ENCODE peak calls at places on chromosome 2, in nine cellular contexts. One of them, this sample, is unnamed.

GRCh38 chr2:181106789-181107418 is 126.5 kb downstream of the UBE2E3 start:
- DNase-seq in activated T-helper 9 cell treated with anti-CD3 and anti-CD28 coated beads, Interleukin-2, amount 50 U/mL, for 16 hours: no peak
- DNase-seq in HCT116: peak; percentile 73
- DNase-seq in T-helper 2 cell: peak; percentile 88
- DNase-seq in AG08395: peak; percentile 72
- DNase-seq in left ventricle myocardium superior: no peak
- DNase-seq in stimulated activated CD4-positive, alpha-beta T cell treated with anti-CD3 and anti-CD28 coated beads, Interleukin-1b, Interleukin-23, amount 100 ng/mL, for 24 hours: no peak
- DNase-seq in NCI-H510A treated with DMSO at 0.1 percent for 48 hours: no peak
- DNase-seq in NCI-H345: no peak
- DNase-seq in this sample: no peak

GRCh38 chr2:47520825-47521665 is 118.1 kb downstream of the MSH2 start:
- DNase-seq in activated T-helper 9 cell treated with anti-CD3 and anti-CD28 coated beads, Interleukin-2, amount 50 U/mL, for 16 hours: peak; percentile 57
- DNase-seq in NCI-H345: peak; percentile 79
- DNase-seq in left ventricle myocardium superior: peak; percentile 60
- DNase-seq in NCI-H510A treated with DMSO at 0.1 percent for 48 hours: peak; percentile 91
- DNase-seq in AG08395: peak; percentile 48
- DNase-seq in T-helper 2 cell: peak; percentile 94
- DNase-seq in stimulated activated CD4-positive, alpha-beta T cell treated with anti-CD3 and anti-CD28 coated beads, Interleukin-1b, Interleukin-23, amount 100 ng/mL, for 24 hours: peak; percentile 60
- DNase-seq in HCT116: no peak
- DNase-seq in this sample: peak; percentile 84

GRCh38 chr2:224085246-224085645 is 46.2 kb upstream of the SERPINE2 start:
- DNase-seq in AG08395: peak; percentile 73
- DNase-seq in stimulated activated CD4-positive, alpha-beta T cell treated with anti-CD3 and anti-CD28 coated beads, Interleukin-1b, Interleukin-23, amount 100 ng/mL, for 24 hours: no peak
- DNase-seq in NCI-H510A treated with DMSO at 0.1 percent for 48 hours: no peak
- DNase-seq in left ventricle myocardium superior: no peak
- DNase-seq in T-helper 2 cell: no peak
- DNase-seq in activated T-helper 9 cell treated with anti-CD3 and anti-CD28 coated beads, Interleukin-2, amount 50 U/mL, for 16 hours: no peak
- DNase-seq in HCT116: peak; percentile 56
- DNase-seq in NCI-H345: no peak
- DNase-seq in this sample: no peak

GRCh38 chr2:239464166-239465016 is 63.6 kb upstream of the HDAC4 start:
- DNase-seq in AG08395: no peak
- DNase-seq in activated T-helper 9 cell treated with anti-CD3 and anti-CD28 coated beads, Interleukin-2, amount 50 U/mL, for 16 hours: no peak
- DNase-seq in left ventricle myocardium superior: no peak
- DNase-seq in HCT116: no peak
- DNase-seq in T-helper 2 cell: no peak
- DNase-seq in stimulated activated CD4-positive, alpha-beta T cell treated with anti-CD3 and anti-CD28 coated beads, Interleukin-1b, Interleukin-23, amount 100 ng/mL, for 24 hours: no peak
- DNase-seq in NCI-H510A treated with DMSO at 0.1 percent for 48 hours: no peak
- DNase-seq in NCI-H345: no peak
- DNase-seq in this sample: peak; percentile 61

GRCh38 chr2:197804758-197805597 is 585 bp downstream of the PLCL1 start:
- DNase-seq in activated T-helper 9 cell treated with anti-CD3 and anti-CD28 coated beads, Interleukin-2, amount 50 U/mL, for 16 hours: peak; percentile 28
- DNase-seq in AG08395: peak; percentile 19
- DNase-seq in NCI-H510A treated with DMSO at 0.1 percent for 48 hours: no peak
- DNase-seq in HCT116: no peak
- DNase-seq in stimulated activated CD4-positive, alpha-beta T cell treated with anti-CD3 and anti-CD28 coated beads, Interleukin-1b, Interleukin-23, amount 100 ng/mL, for 24 hours: no peak
- DNase-seq in NCI-H345: peak; percentile 34
- DNase-seq in left ventricle myocardium superior: peak; percentile 54
- DNase-seq in T-helper 2 cell: peak; percentile 56
- DNase-seq in this sample: peak; percentile 74

GRCh38 chr2:12493031-12493513 is 223.7 kb upstream of the TRIB2 start:
- DNase-seq in T-helper 2 cell: peak; percentile 68
- DNase-seq in stimulated activated CD4-positive, alpha-beta T cell treated with anti-CD3 and anti-CD28 coated beads, Interleukin-1b, Interleukin-23, amount 100 ng/mL, for 24 hours: no peak
- DNase-seq in AG08395: peak; percentile 46
- DNase-seq in NCI-H510A treated with DMSO at 0.1 percent for 48 hours: no peak
- DNase-seq in NCI-H345: no peak
- DNase-seq in HCT116: no peak
- DNase-seq in left ventricle myocardium superior: peak; percentile 47
- DNase-seq in activated T-helper 9 cell treated with anti-CD3 and anti-CD28 coated beads, Interleukin-2, amount 50 U/mL, for 16 hours: peak; percentile 19
- DNase-seq in this sample: peak; percentile 55

GRCh38 chr2:8677646-8678592 is 3.9 kb upstream of the ID2 start:
- DNase-seq in NCI-H510A treated with DMSO at 0.1 percent for 48 hours: peak; percentile 75
- DNase-seq in NCI-H345: peak; percentile 80
- DNase-seq in stimulated activated CD4-positive, alpha-beta T cell treated with anti-CD3 and anti-CD28 coated beads, Interleukin-1b, Interleukin-23, amount 100 ng/mL, for 24 hours: no peak
- DNase-seq in AG08395: peak; percentile 35
- DNase-seq in T-helper 2 cell: peak; percentile 75
- DNase-seq in HCT116: peak; percentile 34
- DNase-seq in left ventricle myocardium superior: peak; percentile 67
- DNase-seq in activated T-helper 9 cell treated with anti-CD3 and anti-CD28 coated beads, Interleukin-2, amount 50 U/mL, for 16 hours: no peak
- DNase-seq in this sample: peak; percentile 69

GRCh38 chr2:126620302-126620701 is 35.7 kb upstream of the GYPC start:
- DNase-seq in AG08395: no peak
- DNase-seq in HCT116: no peak
- DNase-seq in stimulated activated CD4-positive, alpha-beta T cell treated with anti-CD3 and anti-CD28 coated beads, Interleukin-1b, Interleukin-23, amount 100 ng/mL, for 24 hours: no peak
- DNase-seq in T-helper 2 cell: no peak
- DNase-seq in NCI-H345: no peak
- DNase-seq in NCI-H510A treated with DMSO at 0.1 percent for 48 hours: no peak
- DNase-seq in activated T-helper 9 cell treated with anti-CD3 and anti-CD28 coated beads, Interleukin-2, amount 50 U/mL, for 16 hours: no peak
- DNase-seq in left ventricle myocardium superior: no peak
- DNase-seq in this sample: no peak

GRCh38 chr2:190017837-190018236 is 44.7 kb downstream of the MSTN start:
- DNase-seq in activated T-helper 9 cell treated with anti-CD3 and anti-CD28 coated beads, Interleukin-2, amount 50 U/mL, for 16 hours: no peak
- DNase-seq in AG08395: no peak
- DNase-seq in T-helper 2 cell: no peak
- DNase-seq in NCI-H510A treated with DMSO at 0.1 percent for 48 hours: no peak
- DNase-seq in HCT116: no peak
- DNase-seq in NCI-H345: no peak
- DNase-seq in left ventricle myocardium superior: no peak
- DNase-seq in stimulated activated CD4-positive, alpha-beta T cell treated with anti-CD3 and anti-CD28 coated beads, Interleukin-1b, Interleukin-23, amount 100 ng/mL, for 24 hours: no peak
- DNase-seq in this sample: no peak

GRCh38 chr2:118059919-118060478 is 28.3 kb upstream of the INSIG2 start:
- DNase-seq in activated T-helper 9 cell treated with anti-CD3 and anti-CD28 coated beads, Interleukin-2, amount 50 U/mL, for 16 hours: no peak
- DNase-seq in stimulated activated CD4-positive, alpha-beta T cell treated with anti-CD3 and anti-CD28 coated beads, Interleukin-1b, Interleukin-23, amount 100 ng/mL, for 24 hours: no peak
- DNase-seq in NCI-H345: no peak
- DNase-seq in T-helper 2 cell: peak; percentile 71
- DNase-seq in HCT116: no peak
- DNase-seq in AG08395: peak; percentile 77
- DNase-seq in NCI-H510A treated with DMSO at 0.1 percent for 48 hours: no peak
- DNase-seq in left ventricle myocardium superior: no peak
- DNase-seq in this sample: no peak

GRCh38 chr2:168220971-168221819 is 26.2 kb downstream of the STK39 start:
- DNase-seq in NCI-H345: no peak
- DNase-seq in left ventricle myocardium superior: no peak
- DNase-seq in NCI-H510A treated with DMSO at 0.1 percent for 48 hours: no peak
- DNase-seq in T-helper 2 cell: no peak
- DNase-seq in stimulated activated CD4-positive, alpha-beta T cell treated with anti-CD3 and anti-CD28 coated beads, Interleukin-1b, Interleukin-23, amount 100 ng/mL, for 24 hours: no peak
- DNase-seq in HCT116: no peak
- DNase-seq in AG08395: no peak
- DNase-seq in activated T-helper 9 cell treated with anti-CD3 and anti-CD28 coated beads, Interleukin-2, amount 50 U/mL, for 16 hours: no peak
- DNase-seq in this sample: no peak

GRCh38 chr2:30807249-30807648 is at the start of gene CAPN13:
- DNase-seq in stimulated activated CD4-positive, alpha-beta T cell treated with anti-CD3 and anti-CD28 coated beads, Interleukin-1b, Interleukin-23, amount 100 ng/mL, for 24 hours: no peak
- DNase-seq in NCI-H510A treated with DMSO at 0.1 percent for 48 hours: peak; percentile 92
- DNase-seq in AG08395: no peak
- DNase-seq in activated T-helper 9 cell treated with anti-CD3 and anti-CD28 coated beads, Interleukin-2, amount 50 U/mL, for 16 hours: no peak
- DNase-seq in T-helper 2 cell: no peak
- DNase-seq in NCI-H345: no peak
- DNase-seq in left ventricle myocardium superior: no peak
- DNase-seq in HCT116: peak; percentile 32
- DNase-seq in this sample: no peak

GRCh38 chr2:53460347-53460746 is 307.3 kb upstream of the CHAC2 start:
- DNase-seq in left ventricle myocardium superior: peak; percentile 33
- DNase-seq in NCI-H345: peak; percentile 49
- DNase-seq in HCT116: no peak
- DNase-seq in activated T-helper 9 cell treated with anti-CD3 and anti-CD28 coated beads, Interleukin-2, amount 50 U/mL, for 16 hours: no peak
- DNase-seq in AG08395: no peak
- DNase-seq in NCI-H510A treated with DMSO at 0.1 percent for 48 hours: no peak
- DNase-seq in stimulated activated CD4-positive, alpha-beta T cell treated with anti-CD3 and anti-CD28 coated beads, Interleukin-1b, Interleukin-23, amount 100 ng/mL, for 24 hours: no peak
- DNase-seq in T-helper 2 cell: peak; percentile 22
- DNase-seq in this sample: no peak

This sample was measured in Right ventricle myocardium inferior.